ENCODE peak calls at places on chromosomes 16 and 17, in seven cellular contexts. One of them, this sample, is unnamed.

GRCh38 chr17:28519236-28519635 is 13.1 kb downstream of the FOXN1 start:
- DNase-seq in tibial nerve: no peak
- DNase-seq in lower lobe of right lung: no peak
- DNase-seq in cardiac fibroblast: no peak
- DNase-seq in choroid plexus epithelial cell: no peak
- DNase-seq in nephron progenitor cell: no peak
- DNase-seq in Caco-2: no peak
- DNase-seq in this sample: no peak

GRCh38 chr16:35463358-35463757 is 2003.9 kb downstream of the TP53TG3F start:
- DNase-seq in tibial nerve: no peak
- DNase-seq in nephron progenitor cell: no peak
- DNase-seq in cardiac fibroblast: no peak
- DNase-seq in choroid plexus epithelial cell: no peak
- DNase-seq in lower lobe of right lung: no peak
- DNase-seq in Caco-2: no peak
- DNase-seq in this sample: no peak

GRCh38 chr16:15495898-15496297 is 61.5 kb downstream of the BMERB1 start:
- DNase-seq in Caco-2: no peak
- DNase-seq in lower lobe of right lung: no peak
- DNase-seq in nephron progenitor cell: no peak
- DNase-seq in choroid plexus epithelial cell: no peak
- DNase-seq in cardiac fibroblast: no peak
- DNase-seq in tibial nerve: no peak
- DNase-seq in this sample: no peak

GRCh38 chr16:19520861-19521331 is 1.0 kb downstream of the GDE1 start:
- DNase-seq in choroid plexus epithelial cell: no peak
- DNase-seq in nephron progenitor cell: no peak
- DNase-seq in Caco-2: peak; percentile 45
- DNase-seq in cardiac fibroblast: peak; percentile 26
- DNase-seq in tibial nerve: no peak
- DNase-seq in lower lobe of right lung: peak; percentile 43
- DNase-seq in this sample: no peak

GRCh38 chr16:73142069-73142880 is 94.3 kb upstream of the ZFHX3 start:
- DNase-seq in lower lobe of right lung: no peak
- DNase-seq in Caco-2: no peak
- DNase-seq in nephron progenitor cell: no peak
- DNase-seq in cardiac fibroblast: no peak
- DNase-seq in choroid plexus epithelial cell: no peak
- DNase-seq in tibial nerve: no peak
- DNase-seq in this sample: no peak

GRCh38 chr16:67762385-67762784 is 43.3 kb upstream of the GFOD2 start:
- DNase-seq in choroid plexus epithelial cell: no peak
- DNase-seq in cardiac fibroblast: no peak
- DNase-seq in lower lobe of right lung: no peak
- DNase-seq in Caco-2: no peak
- DNase-seq in tibial nerve: no peak
- DNase-seq in nephron progenitor cell: no peak
- DNase-seq in this sample: no peak

GRCh38 chr17:52885882-52886281 is 727.4 kb upstream of the CA10 start:
- DNase-seq in choroid plexus epithelial cell: no peak
- DNase-seq in nephron progenitor cell: no peak
- DNase-seq in Caco-2: no peak
- DNase-seq in tibial nerve: no peak
- DNase-seq in lower lobe of right lung: no peak
- DNase-seq in cardiac fibroblast: no peak
- DNase-seq in this sample: no peak

GRCh38 chr17:46020023-46020735 is 21.1 kb downstream of the STH start:
- DNase-seq in Caco-2: no peak
- DNase-seq in choroid plexus epithelial cell: no peak
- DNase-seq in cardiac fibroblast: no peak
- DNase-seq in tibial nerve: no peak
- DNase-seq in lower lobe of right lung: no peak
- DNase-seq in nephron progenitor cell: no peak
- DNase-seq in this sample: no peak

GRCh38 chr17:75459590-75460267 is 3.3 kb downstream of the TMEM94 start:
- DNase-seq in Caco-2: peak; percentile 80
- DNase-seq in choroid plexus epithelial cell: no peak
- DNase-seq in lower lobe of right lung: no peak
- DNase-seq in cardiac fibroblast: no peak
- DNase-seq in nephron progenitor cell: no peak
- DNase-seq in tibial nerve: no peak
- DNase-seq in this sample: no peak

GRCh38 chr16:75256059-75256870 is 4.8 kb upstream of the BCAR1 start:
- DNase-seq in cardiac fibroblast: no peak
- DNase-seq in tibial nerve: no peak
- DNase-seq in Caco-2: peak; percentile 38
- DNase-seq in lower lobe of right lung: peak; percentile 63
- DNase-seq in choroid plexus epithelial cell: peak; percentile 59
- DNase-seq in nephron progenitor cell: no peak
- DNase-seq in this sample: no peak

GRCh38 chr16:19377864-19378263 is 39.8 kb upstream of the TMC5 start:
- DNase-seq in cardiac fibroblast: no peak
- DNase-seq in tibial nerve: no peak
- DNase-seq in nephron progenitor cell: no peak
- DNase-seq in choroid plexus epithelial cell: peak; percentile 4
- DNase-seq in Caco-2: no peak
- DNase-seq in lower lobe of right lung: no peak
- DNase-seq in this sample: no peak

GRCh38 chr17:39385040-39385439 is 16.4 kb downstream of the FBXL20 start:
- DNase-seq in tibial nerve: no peak
- DNase-seq in Caco-2: no peak
- DNase-seq in cardiac fibroblast: no peak
- DNase-seq in nephron progenitor cell: no peak
- DNase-seq in lower lobe of right lung: no peak
- DNase-seq in choroid plexus epithelial cell: no peak
- DNase-seq in this sample: no peak

GRCh38 chr17:43411820-43412529 is 13.2 kb downstream of the ARL4D start:
- DNase-seq in Caco-2: no peak
- DNase-seq in choroid plexus epithelial cell: no peak
- DNase-seq in tibial nerve: no peak
- DNase-seq in lower lobe of right lung: no peak
- DNase-seq in nephron progenitor cell: no peak
- DNase-seq in cardiac fibroblast: no peak
- DNase-seq in this sample: no peak

GRCh38 chr17:62626719-62627218 is 701 bp upstream of the MRC2 start:
- DNase-seq in nephron progenitor cell: no peak
- DNase-seq in cardiac fibroblast: peak; percentile 91
- DNase-seq in Caco-2: no peak
- DNase-seq in tibial nerve: peak; percentile 45
- DNase-seq in lower lobe of right lung: no peak
- DNase-seq in choroid plexus epithelial cell: peak; percentile 91
- DNase-seq in this sample: no peak

GRCh38 chr16:12171206-12171605 is 194.7 kb downstream of the SNX29 start:
- DNase-seq in choroid plexus epithelial cell: no peak
- DNase-seq in lower lobe of right lung: no peak
- DNase-seq in cardiac fibroblast: no peak
- DNase-seq in nephron progenitor cell: no peak
- DNase-seq in tibial nerve: no peak
- DNase-seq in Caco-2: no peak
- DNase-seq in this sample: no peak

GRCh38 chr16:66357523-66357928 is 9.0 kb upstream of the CDH5 start:
- DNase-seq in choroid plexus epithelial cell: peak; percentile 91
- DNase-seq in Caco-2: peak; percentile 69
- DNase-seq in tibial nerve: peak; percentile 41
- DNase-seq in cardiac fibroblast: peak; percentile 92
- DNase-seq in lower lobe of right lung: no peak
- DNase-seq in nephron progenitor cell: peak; percentile 56
- DNase-seq in this sample: no peak

GRCh38 chr17:10186771-10187425 is 11.5 kb downstream of the GAS7 start:
- DNase-seq in Caco-2: no peak
- DNase-seq in cardiac fibroblast: no peak
- DNase-seq in tibial nerve: no peak
- DNase-seq in choroid plexus epithelial cell: no peak
- DNase-seq in nephron progenitor cell: no peak
- DNase-seq in lower lobe of right lung: no peak
- DNase-seq in this sample: no peak

GRCh38 chr16:68732068-68732680 is 4.9 kb upstream of the CDH1 start:
- DNase-seq in choroid plexus epithelial cell: peak; percentile 28
- DNase-seq in Caco-2: peak; percentile 97
- DNase-seq in lower lobe of right lung: peak; percentile 84
- DNase-seq in cardiac fibroblast: peak; percentile 16
- DNase-seq in nephron progenitor cell: no peak
- DNase-seq in tibial nerve: no peak
- DNase-seq in this sample: no peak

GRCh38 chr17:40224707-40225092 is 5.6 kb downstream of the WIPF2 start:
- DNase-seq in tibial nerve: peak; percentile 45
- DNase-seq in lower lobe of right lung: no peak
- DNase-seq in nephron progenitor cell: no peak
- DNase-seq in cardiac fibroblast: peak; percentile 87
- DNase-seq in choroid plexus epithelial cell: peak; percentile 4
- DNase-seq in Caco-2: no peak
- DNase-seq in this sample: peak; percentile 9

GRCh38 chr16:27463741-27464662 is 62.0 kb downstream of the IL21R start:
- DNase-seq in choroid plexus epithelial cell: no peak
- DNase-seq in tibial nerve: no peak
- DNase-seq in Caco-2: no peak
- DNase-seq in cardiac fibroblast: no peak
- DNase-seq in nephron progenitor cell: no peak
- DNase-seq in lower lobe of right lung: peak; percentile 37
- DNase-seq in this sample: no peak

GRCh38 chr16:25106567-25107465 is 4.7 kb upstream of the LCMT1 start:
- DNase-seq in lower lobe of right lung: peak; percentile 98
- DNase-seq in tibial nerve: peak; percentile 88
- DNase-seq in nephron progenitor cell: peak; percentile 93
- DNase-seq in choroid plexus epithelial cell: peak; percentile 86
- DNase-seq in cardiac fibroblast: peak; percentile 87
- DNase-seq in Caco-2: peak; percentile 92
- DNase-seq in this sample: peak; percentile 82

GRCh38 chr17:18270851-18271170 is 10.3 kb downstream of the MIEF2 start:
- DNase-seq in cardiac fibroblast: no peak
- DNase-seq in Caco-2: no peak
- DNase-seq in choroid plexus epithelial cell: no peak
- DNase-seq in tibial nerve: no peak
- DNase-seq in lower lobe of right lung: no peak
- DNase-seq in nephron progenitor cell: no peak
- DNase-seq in this sample: no peak

DNA sequence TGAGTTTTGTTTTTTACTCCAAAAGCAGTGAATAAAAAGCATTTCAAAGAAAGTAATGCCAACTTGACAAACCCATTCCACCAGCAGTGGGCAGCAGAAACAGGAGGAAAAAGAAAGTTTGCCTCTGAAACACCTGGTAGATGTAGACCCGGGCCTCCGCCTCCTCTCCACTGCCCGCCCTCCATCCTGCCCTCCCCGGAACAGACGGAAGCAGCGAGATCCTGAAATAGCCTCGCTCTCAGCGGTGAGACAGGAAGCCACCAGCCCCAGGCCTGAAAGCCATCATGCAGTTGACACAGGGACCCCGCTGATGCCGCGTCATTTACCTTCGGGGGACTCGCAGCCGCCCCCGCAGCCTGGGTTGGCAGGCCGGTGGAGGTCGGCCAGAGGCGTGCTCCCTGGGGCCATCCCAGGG is 67.8 kb downstream of the C16orf78 start:
- DNase-seq in lower lobe of right lung: no peak
- DNase-seq in choroid plexus epithelial cell: peak; percentile 5
- DNase-seq in nephron progenitor cell: peak; percentile 40
- DNase-seq in tibial nerve: no peak
- DNase-seq in cardiac fibroblast: peak; percentile 8
- DNase-seq in Caco-2: peak; percentile 7
- DNase-seq in this sample: no peak
- TF ChIP-seq CTCF in lower lobe of right lung: peak; percentile 25
- TF ChIP-seq CTCF in choroid plexus epithelial cell: peak; percentile 22
- TF ChIP-seq CTCF in nephron progenitor cell: no peak
- TF ChIP-seq CTCF in tibial nerve: no peak
- TF ChIP-seq CTCF in cardiac fibroblast: no peak
- TF ChIP-seq CTCF in Caco-2: no peak
- TF ChIP-seq CTCF in this sample: peak; percentile 8

GRCh38 chr17:47323382-47324223 is at the start of gene EFCAB13:
- DNase-seq in tibial nerve: peak; percentile 85
- DNase-seq in choroid plexus epithelial cell: peak; percentile 81
- DNase-seq in lower lobe of right lung: peak; percentile 94
- DNase-seq in Caco-2: peak; percentile 96
- DNase-seq in nephron progenitor cell: peak; percentile 89
- DNase-seq in cardiac fibroblast: peak; percentile 85
- DNase-seq in this sample: peak; percentile 83
- TF ChIP-seq CTCF in tibial nerve: peak; percentile 62
- TF ChIP-seq CTCF in choroid plexus epithelial cell: peak; percentile 18
- TF ChIP-seq CTCF in lower lobe of right lung: peak; percentile 45
- TF ChIP-seq CTCF in Caco-2: peak; percentile 28
- TF ChIP-seq CTCF in nephron progenitor cell: peak; percentile 20
- TF ChIP-seq CTCF in cardiac fibroblast: peak; percentile 2
- TF ChIP-seq CTCF in this sample: peak; percentile 34

GRCh38 chr16:71440669-71441347 is 1.0 kb downstream of the TLE7 start:
- DNase-seq in nephron progenitor cell: no peak
- DNase-seq in cardiac fibroblast: no peak
- DNase-seq in Caco-2: no peak
- DNase-seq in lower lobe of right lung: no peak
- DNase-seq in tibial nerve: no peak
- DNase-seq in choroid plexus epithelial cell: no peak
- DNase-seq in this sample: no peak
- TF ChIP-seq CTCF in nephron progenitor cell: peak; percentile 22
- TF ChIP-seq CTCF in cardiac fibroblast: peak; percentile 5
- TF ChIP-seq CTCF in Caco-2: peak; percentile 40
- TF ChIP-seq CTCF in lower lobe of right lung: peak; percentile 7
- TF ChIP-seq CTCF in tibial nerve: no peak
- TF ChIP-seq CTCF in choroid plexus epithelial cell: peak; percentile 9
- TF ChIP-seq CTCF in this sample: no peak

GRCh38 chr16:78126662-78127061 is 27.2 kb downstream of the WWOX start:
- DNase-seq in lower lobe of right lung: no peak
- DNase-seq in cardiac fibroblast: no peak
- DNase-seq in tibial nerve: no peak
- DNase-seq in choroid plexus epithelial cell: no peak
- DNase-seq in Caco-2: no peak
- DNase-seq in nephron progenitor cell: no peak
- DNase-seq in this sample: no peak

GRCh38 chr16:78125112-78125844 is 25.8 kb downstream of the WWOX start:
- DNase-seq in cardiac fibroblast: no peak
- DNase-seq in Caco-2: no peak
- DNase-seq in choroid plexus epithelial cell: no peak
- DNase-seq in nephron progenitor cell: no peak
- DNase-seq in tibial nerve: no peak
- DNase-seq in lower lobe of right lung: no peak
- DNase-seq in this sample: no peak

GRCh38 chr16:78127130-78127529 is 27.7 kb downstream of the WWOX start:
- DNase-seq in tibial nerve: no peak
- DNase-seq in choroid plexus epithelial cell: peak; percentile 48
- DNase-seq in Caco-2: no peak
- DNase-seq in nephron progenitor cell: no peak
- DNase-seq in cardiac fibroblast: peak; percentile 67
- DNase-seq in lower lobe of right lung: no peak
- DNase-seq in this sample: no peak

GRCh38 chr16:78118469-78119025 is 19.1 kb downstream of the WWOX start:
- DNase-seq in choroid plexus epithelial cell: no peak
- DNase-seq in nephron progenitor cell: no peak
- DNase-seq in cardiac fibroblast: no peak
- DNase-seq in Caco-2: no peak
- DNase-seq in lower lobe of right lung: no peak
- DNase-seq in tibial nerve: no peak
- DNase-seq in this sample: no peak

DNA sequence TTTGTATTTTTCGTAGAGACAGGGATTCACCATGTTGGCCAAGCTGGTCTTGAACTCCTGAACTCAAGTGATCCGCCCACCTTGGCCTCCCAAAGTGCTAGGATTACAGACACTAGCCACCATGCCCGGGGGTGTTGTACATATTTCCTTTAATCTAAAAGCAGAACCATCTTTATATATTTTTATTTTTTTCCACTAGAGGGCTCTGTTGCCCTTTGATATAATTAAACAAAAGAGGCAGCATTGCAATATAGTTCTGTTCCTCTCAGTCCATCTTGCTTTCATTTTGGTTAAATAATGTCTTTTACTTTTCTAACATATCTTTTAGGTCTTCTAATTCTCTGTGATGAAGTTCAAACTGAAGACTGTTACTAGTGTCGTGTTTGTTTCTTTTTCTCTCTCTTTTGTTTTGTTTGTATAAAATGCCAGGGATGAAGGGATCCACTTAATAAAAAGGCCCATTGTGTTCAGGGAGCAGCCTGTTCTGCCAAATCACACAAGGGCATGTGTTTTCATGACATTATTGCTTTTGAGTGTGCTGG is 23.4 kb downstream of the WWOX start:
- DNase-seq in nephron progenitor cell: no peak
- DNase-seq in choroid plexus epithelial cell: peak; percentile 65
- DNase-seq in cardiac fibroblast: peak; percentile 75
- DNase-seq in lower lobe of right lung: no peak
- DNase-seq in tibial nerve: no peak
- DNase-seq in Caco-2: no peak
- DNase-seq in this sample: no peak
- TF ChIP-seq CTCF in nephron progenitor cell: peak; percentile 56
- TF ChIP-seq CTCF in choroid plexus epithelial cell: peak; percentile 33
- TF ChIP-seq CTCF in cardiac fibroblast: no peak
- TF ChIP-seq CTCF in lower lobe of right lung: peak; percentile 55
- TF ChIP-seq CTCF in tibial nerve: peak; percentile 74
- TF ChIP-seq CTCF in Caco-2: peak; percentile 75
- TF ChIP-seq CTCF in this sample: peak; percentile 49

This sample was measured in thoracic aorta.